ENCODE peak calls at places on chromosome 17, in eight cellular contexts. E, X, L, D, B, M, C and H are unnamed samples.

GRCh38 chr17:43094129-43094834 is 30.9 kb downstream of the BRCA1 start:
- DNase-seq in E (no peak), X (no peak), L (no peak), D (no peak), B (no peak), M (no peak), C (no peak), H (no peak)

GRCh38 chr17:64148017-64148631 is 18.2 kb upstream of the ERN1 start:
- DNase-seq in E (no peak), X (no peak), L (no peak), D (no peak), B (no peak), M (peak; percentile 37), C (no peak), H (no peak)

GRCh38 chr17:79824893-79825579 is 14.2 kb downstream of the CBX4 start:
- DNase-seq in E (no peak), X (no peak), L (no peak), D (no peak), B (no peak), M (no peak), C (no peak), H (no peak)

GRCh38 chr17:8941980-8942617 is 23.4 kb downstream of the PIK3R5 start:
- DNase-seq in E (no peak), X (no peak), L (no peak), D (no peak), B (no peak), M (peak; percentile 58), C (no peak), H (no peak)

GRCh38 chr17:71438631-71439146 is 682.1 kb upstream of the SOX9 start:
- DNase-seq in E (peak; percentile 65), X (peak; percentile 18), L (no peak), D (no peak), B (no peak), M (no peak), C (no peak), H (no peak)

GRCh38 chr17:14303343-14304221 is 2.7 kb downstream of the HS3ST3B1 start:
- DNase-seq in E (no peak), X (no peak), L (no peak), D (no peak), B (no peak), M (no peak), C (no peak), H (no peak)

GRCh38 chr17:42682400-42683384 is at the start of gene CNTNAP1:
- DNase-seq in E (peak; percentile 32), X (peak; percentile 60), L (peak; percentile 90), D (peak; percentile 84), B (no peak), M (peak; percentile 75), C (no peak), H (no peak)

GRCh38 chr17:75178453-75178852 is 4.3 kb downstream of the SUMO2 start:
- DNase-seq in E (no peak), X (no peak), L (no peak), D (no peak), B (no peak), M (no peak), C (no peak), H (no peak)

GRCh38 chr17:17692353-17693252 is 11.3 kb downstream of the RAI1 start:
- DNase-seq in E (no peak), X (no peak), L (no peak), D (no peak), B (no peak), M (no peak), C (no peak), H (no peak)

GRCh38 chr17:56023851-56024250 is 129.4 kb upstream of the ANKFN1 start:
- DNase-seq in E (no peak), X (no peak), L (no peak), D (no peak), B (no peak), M (peak; percentile 28), C (no peak), H (no peak)

GRCh38 chr17:36591434-36592315 is at the start of gene DHRS11:
- DNase-seq in E (peak; percentile 83), X (peak; percentile 76), L (peak; percentile 94), D (peak; percentile 97), B (peak; percentile 54), M (peak; percentile 86), C (peak; percentile 72), H (peak; percentile 41)

GRCh38 chr17:75509528-75510258 is 5.6 kb downstream of the CASKIN2 start:
- DNase-seq in E (peak; percentile 25), X (no peak), L (no peak), D (no peak), B (no peak), M (no peak), C (no peak), H (no peak)

GRCh38 chr17:79535728-79536025 is 75.2 kb downstream of the RBFOX3 start:
- DNase-seq in E (no peak), X (no peak), L (peak; percentile 59), D (no peak), B (no peak), M (no peak), C (no peak), H (no peak)

GRCh38 chr17:75159196-75160031 is 5.1 kb upstream of the JPT1 start:
- DNase-seq in E (no peak), X (no peak), L (no peak), D (no peak), B (no peak), M (no peak), C (no peak), H (no peak)

GRCh38 chr17:81518785-81519283 is 6.2 kb upstream of the ACTG1 start:
- DNase-seq in E (peak; percentile 73), X (peak; percentile 38), L (no peak), D (peak; percentile 64), B (no peak), M (peak; percentile 79), C (no peak), H (no peak)

GRCh38 chr17:32102697-32103096 is 39.6 kb upstream of the RHOT1 start:
- DNase-seq in E (no peak), X (no peak), L (peak; percentile 36), D (no peak), B (no peak), M (no peak), C (no peak), H (no peak)

GRCh38 chr17:2025622-2026309 is 632 bp upstream of the RTN4RL1 start:
- DNase-seq in E (peak; percentile 68), X (peak; percentile 68), L (peak; percentile 91), D (peak; percentile 74), B (peak; percentile 47), M (no peak), C (peak; percentile 64), H (no peak)

GRCh38 chr17:72719582-72720493 is 372.6 kb downstream of the SLC39A11 start:
- DNase-seq in E (no peak), X (no peak), L (peak; percentile 79), D (peak; percentile 35), B (peak; percentile 91), M (no peak), C (no peak), H (peak; percentile 92)

GRCh38 chr17:55577011-55577586 is 65.8 kb upstream of the SMIM36 start:
- DNase-seq in E (peak; percentile 14), X (peak; percentile 68), L (no peak), D (peak; percentile 42), B (peak; percentile 48), M (peak; percentile 78), C (no peak), H (no peak)

GRCh38 chr17:41404024-41404651 is 6.7 kb upstream of the KRT31 start:
- DNase-seq in E (peak; percentile 75), X (no peak), L (no peak), D (no peak), B (peak; percentile 21), M (peak; percentile 5), C (no peak), H (no peak)

GRCh38 chr17:61073799-61074513 is 325.7 kb upstream of the TBX2 start:
- DNase-seq in E (no peak), X (no peak), L (no peak), D (no peak), B (no peak), M (no peak), C (no peak), H (no peak)

GRCh38 chr17:68868708-68869107 is 86.5 kb downstream of the ABCA8 start:
- DNase-seq in E (peak; percentile 57), X (no peak), L (no peak), D (no peak), B (no peak), M (no peak), C (no peak), H (no peak)

GRCh38 chr17:36506249-36506826 is 19.9 kb downstream of the ZNHIT3 start:
- DNase-seq in E (no peak), X (no peak), L (no peak), D (no peak), B (no peak), M (no peak), C (no peak), H (no peak)

GRCh38 chr17:45022655-45023339 is 28.6 kb downstream of the DCAKD start:
- DNase-seq in E (no peak), X (no peak), L (no peak), D (no peak), B (no peak), M (peak; percentile 72), C (no peak), H (no peak)

GRCh38 chr17:65749479-65749878 is 188.0 kb upstream of the AXIN2 start:
- DNase-seq in E (no peak), X (no peak), L (no peak), D (no peak), B (no peak), M (no peak), C (no peak), H (no peak)

GRCh38 chr17:17064322-17064721 is 22.1 kb downstream of the MPRIP start:
- DNase-seq in E (no peak), X (peak; percentile 11), L (peak; percentile 15), D (no peak), B (no peak), M (no peak), C (no peak), H (no peak)

GRCh38 chr17:4130715-4131114 is 12.1 kb downstream of the ZZEF1 start:
- DNase-seq in E (no peak), X (peak; percentile 44), L (no peak), D (no peak), B (no peak), M (no peak), C (no peak), H (no peak)

GRCh38 chr17:81851423-81851822 is 8.9 kb downstream of the P4HB start:
- DNase-seq in E (no peak), X (no peak), L (no peak), D (no peak), B (no peak), M (no peak), C (no peak), H (no peak)

GRCh38 chr17:81519284-81520020 is 6.9 kb upstream of the ACTG1 start:
- DNase-seq in E (peak; percentile 89), X (no peak), L (no peak), D (peak; percentile 84), B (no peak), M (peak; percentile 81), C (peak; percentile 80), H (no peak)

GRCh38 chr17:44309472-44309871 is 1.1 kb downstream of the RUNDC3A start:
- DNase-seq in E (no peak), X (no peak), L (no peak), D (peak; percentile 24), B (no peak), M (no peak), C (no peak), H (no peak)

GRCh38 chr17:8223356-8224063 is 13.1 kb upstream of the AURKB start:
- DNase-seq in E (peak; percentile 69), X (peak; percentile 69), L (peak; percentile 91), D (peak; percentile 42), B (peak; percentile 62), M (peak; percentile 90), C (peak; percentile 36), H (peak; percentile 77)

GRCh38 chr17:12790806-12791148 is 1.5 kb downstream of the ARHGAP44 start:
- DNase-seq in E (peak; percentile 72), X (no peak), L (no peak), D (no peak), B (no peak), M (no peak), C (no peak), H (no peak)

GRCh38 chr17:81252336-81253329 is 13.5 kb downstream of the NDUFAF8 start:
- DNase-seq in E (no peak), X (no peak), L (no peak), D (no peak), B (no peak), M (no peak), C (no peak), H (no peak)

GRCh38 chr17:74192950-74193781 is 10.3 kb upstream of the RPL38 start:
- DNase-seq in E (no peak), X (peak; percentile 77), L (peak; percentile 87), D (no peak), B (no peak), M (no peak), C (no peak), H (no peak)